ENCODE peak calls at places on chromosomes 6 and 20, in four cellular contexts. U is gastrocnemius medialis, Q is mammary epithelial cell, R is esophagus muscularis mucosa. L is an unnamed sample.
A peak's percentile ranks its signal among the peaks of the same experiment; 100 is the strongest.

GRCh38 chr20:37383229-37383989 is 37.5 kb downstream of the SRC start:
- DNase-seq in U (no peak), Q (peak; percentile 52), R (no peak), L (no peak)

GRCh38 chr6:108798672-108799355 is 49.4 kb upstream of the ARMC2 start:
- DNase-seq in U (no peak), Q (no peak), R (no peak), L (peak; percentile 57)

GRCh38 chr6:25229671-25230321 is 49.4 kb upstream of the CARMIL1 start:
- DNase-seq in U (no peak), Q (peak; percentile 34), R (no peak), L (peak; percentile 68)

GRCh38 chr6:160428069-160428430 is 79.9 kb downstream of the SLC22A3 start:
- DNase-seq in U (peak; percentile 24), Q (no peak), R (no peak), L (peak; percentile 84)

GRCh38 chr6:115570326-115570725 is 490.4 kb downstream of the FRK start:
- DNase-seq in U (no peak), Q (no peak), R (no peak), L (no peak)

GRCh38 chr20:63082939-63083735 is 76.4 kb upstream of the BHLHE23 start:
- DNase-seq in U (no peak), Q (no peak), R (no peak), L (no peak)

GRCh38 chr6:158500016-158500735 is 59.7 kb upstream of the TMEM181 start:
- DNase-seq in U (no peak), Q (peak; percentile 40), R (no peak), L (no peak)

GRCh38 chr6:121260651-121261102 is 73.6 kb downstream of the TBC1D32 start:
- DNase-seq in U (no peak), Q (peak; percentile 1), R (no peak), L (no peak)

GRCh38 chr20:17499041-17499440 is 32.1 kb downstream of the BFSP1 start:
- DNase-seq in U (no peak), Q (peak; percentile 72), R (no peak), L (peak; percentile 8)

GRCh38 chr6:86969573-86969972 is 32.2 kb downstream of the HTR1E start:
- DNase-seq in U (no peak), Q (peak; percentile 30), R (no peak), L (no peak)

GRCh38 chr20:43530321-43531090 is 23.0 kb downstream of the L3MBTL1 start:
- DNase-seq in U (no peak), Q (no peak), R (no peak), L (no peak)

GRCh38 chr20:37145014-37145413 is 34.1 kb upstream of the RPN2 start:
- DNase-seq in U (no peak), Q (no peak), R (no peak), L (no peak)

GRCh38 chr6:161901740-161902426 is 628.0 kb upstream of the AGPAT4 start:
- DNase-seq in U (no peak), Q (no peak), R (no peak), L (no peak)

GRCh38 chr6:105974981-105975380 is 111.2 kb upstream of the PRDM1 start:
- DNase-seq in U (no peak), Q (no peak), R (no peak), L (no peak)

GRCh38 chr20:1119128-1119505 is 715 bp downstream of the PSMF1 start:
- DNase-seq in U (no peak), Q (no peak), R (no peak), L (no peak)

GRCh38 chr6:37620519-37620918 is 77.2 kb downstream of the MDGA1 start:
- DNase-seq in U (no peak), Q (no peak), R (no peak), L (no peak)

GRCh38 chr6:30071081-30071818 is 4.3 kb downstream of the PPP1R11 start:
- DNase-seq in U (no peak), Q (no peak), R (no peak), L (peak; percentile 69)

GRCh38 chr20:48738399-48739304 is 89.1 kb downstream of the PREX1 start:
- DNase-seq in U (no peak), Q (no peak), R (no peak), L (peak; percentile 55)

GRCh38 chr20:49513531-49513930 is 31.1 kb upstream of the KCNB1 start:
- DNase-seq in U (no peak), Q (no peak), R (no peak), L (no peak)

GRCh38 chr6:126548301-126548700 is 208.4 kb downstream of the CENPW start:
- DNase-seq in U (no peak), Q (no peak), R (no peak), L (no peak)

GRCh38 chr6:37735722-37736121 is 38.0 kb upstream of the MDGA1 start:
- DNase-seq in U (no peak), Q (no peak), R (no peak), L (no peak)

GRCh38 chr6:77231438-77232305 is 231.6 kb downstream of the HTR1B start:
- DNase-seq in U (no peak), Q (no peak), R (no peak), L (peak; percentile 15)

GRCh38 chr6:46014511-46015118 is 1.0 kb downstream of the CLIC5 start:
- DNase-seq in U (peak; percentile 62), Q (no peak), R (no peak), L (peak; percentile 63)

GRCh38 chr6:46014054-46014453 is 1.6 kb downstream of the CLIC5 start:
- DNase-seq in U (no peak), Q (no peak), R (no peak), L (no peak)

GRCh38 chr6:46015119-46015968 is at the start of gene CLIC5:
- DNase-seq in U (peak; percentile 72), Q (no peak), R (no peak), L (no peak)

GRCh38 chr6:46017726-46018125 is 2.1 kb upstream of the CLIC5 start:
- DNase-seq in U (no peak), Q (no peak), R (peak; percentile 60), L (no peak)

GRCh38 chr6:46016063-46016608 is 476 bp upstream of the CLIC5 start:
- DNase-seq in U (no peak), Q (no peak), R (no peak), L (no peak)
- H3K4me3 ChIP-seq in U (peak overlapping the region; percentile 68), Q (peak overlapping the region; percentile 48), R (peak overlapping the region; percentile 61), L (peak overlapping the region; percentile 77)

DNA sequence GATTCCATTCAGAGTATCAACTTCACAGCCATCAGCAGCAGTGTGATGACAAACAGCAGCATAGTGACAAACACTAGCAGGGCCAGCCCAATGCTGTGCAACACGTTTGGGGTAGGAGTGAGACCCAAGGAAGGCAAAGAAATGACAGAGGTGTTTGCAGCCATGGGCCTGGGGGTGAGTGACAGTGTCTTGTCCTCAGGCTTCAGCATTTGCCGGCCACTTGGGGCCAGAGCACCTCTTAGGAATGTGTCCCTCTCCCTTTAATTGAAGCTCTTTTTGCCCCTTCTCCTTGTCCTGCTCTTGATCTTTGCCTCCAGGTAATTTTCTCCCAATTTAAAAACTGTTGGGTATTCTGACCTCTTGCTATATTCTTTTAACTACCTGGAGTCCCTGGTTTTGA is 84.4 kb downstream of the HS3ST5 start:
- DNase-seq in U (no peak), Q (no peak), R (no peak), L (no peak)
- H3K9me3 ChIP-seq in U (no peaks in the 10 kb centered on the region), Q (no peaks in the 10 kb centered on the region), R (no peaks in the 10 kb centered on the region), L (no peaks in the 10 kb centered on the region)

GRCh38 chr6:41404221-41404866 is 68.9 kb downstream of the NCR2 start:
- DNase-seq in U (no peak), Q (no peak), R (no peak), L (no peak)
- H3K27me3 ChIP-seq in U (peaks cover 18% of the 10 kb centered on the region), Q (no peaks in the 10 kb centered on the region), R (no peaks in the 10 kb centered on the region), L (peaks cover 66% of the 10 kb centered on the region)

DNA sequence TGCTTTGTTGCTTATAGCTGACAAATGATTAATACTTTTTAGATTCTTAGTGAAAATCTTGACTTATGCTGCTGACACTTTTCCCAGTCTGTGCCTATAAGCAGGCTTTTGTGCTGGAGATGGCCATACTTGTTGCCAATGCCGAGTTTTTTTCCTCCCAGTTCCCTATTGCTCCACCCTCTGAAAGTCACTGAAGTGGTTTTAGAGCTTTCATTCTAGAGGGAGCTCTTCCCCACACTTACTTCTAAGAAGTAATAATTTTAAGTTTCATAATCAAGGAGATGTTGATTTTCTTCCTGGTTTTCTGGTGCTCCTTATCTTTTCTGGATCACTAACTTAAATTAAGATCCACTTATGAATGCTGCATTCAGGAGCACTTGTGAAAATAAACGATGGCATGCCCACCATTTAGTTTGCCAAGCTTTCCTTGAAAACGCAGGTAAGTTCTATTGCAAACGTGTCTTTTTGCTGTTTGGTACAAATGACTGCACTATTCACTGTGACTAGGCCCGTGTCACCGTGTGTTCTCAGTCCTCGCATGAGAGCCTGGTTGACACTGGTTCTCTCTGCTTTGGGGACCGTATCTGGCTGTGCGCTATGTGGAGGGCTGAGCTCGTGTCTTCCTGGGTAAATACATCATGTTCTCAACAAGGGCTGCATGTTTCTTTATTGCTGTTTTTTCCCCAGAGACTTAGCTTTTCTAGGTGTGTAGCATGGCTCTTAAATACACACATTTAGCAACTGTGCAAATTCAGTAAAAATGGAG is 50.2 kb downstream of the GFRA4 start:
- DNase-seq in U (no peak), Q (no peak), R (peak; percentile 47), L (peak; percentile 21)
- H3K4me3 ChIP-seq in U (no peak overlapping the region), Q (no peak overlapping the region), R (no peak overlapping the region), L (no peak overlapping the region)

GRCh38 chr6:113401231-113401630 is 455.9 kb upstream of the MARCKS start:
- DNase-seq in U (no peak), Q (no peak), R (no peak), L (no peak)
- H3K9me3 ChIP-seq in U (no peaks in the 10 kb centered on the region), Q (no peaks in the 10 kb centered on the region), R (no peaks in the 10 kb centered on the region), L (no peaks in the 10 kb centered on the region)

GRCh38 chr6:156283091-156283490 is 494.1 kb upstream of the ARID1B start:
- DNase-seq in U (no peak), Q (no peak), R (no peak), L (no peak)

GRCh38 chr6:156280131-156280530 is 497.0 kb upstream of the ARID1B start:
- DNase-seq in U (no peak), Q (no peak), R (no peak), L (no peak)

GRCh38 chr6:156279306-156279969 is 497.7 kb upstream of the ARID1B start:
- DNase-seq in U (no peak), Q (no peak), R (no peak), L (no peak)

DNA sequence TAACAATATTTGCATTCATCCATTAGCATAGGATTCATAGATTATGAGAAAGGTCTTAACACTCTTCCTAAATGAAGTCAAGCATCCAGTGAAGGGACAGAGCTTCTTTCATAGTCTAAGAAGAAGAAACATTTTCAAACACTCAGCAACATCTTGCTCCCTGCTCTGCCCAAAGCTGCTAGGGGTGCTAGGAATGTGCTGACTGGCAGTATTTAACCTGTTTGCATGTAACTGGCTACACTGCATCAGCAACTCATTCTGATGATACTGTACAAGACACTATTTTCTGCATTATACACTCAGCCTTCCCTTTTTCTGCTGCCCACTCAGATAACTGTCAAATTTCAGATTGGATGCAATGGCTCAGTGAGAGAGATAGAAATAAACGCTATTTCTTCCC is 495.1 kb upstream of the ARID1B start:
- DNase-seq in U (no peak), Q (no peak), R (no peak), L (no peak)
- H3K27me3 ChIP-seq in U (no peaks in the 10 kb centered on the region), Q (no peaks in the 10 kb centered on the region), R (no peaks in the 10 kb centered on the region), L (no peaks in the 10 kb centered on the region)

L was measured in cardiac muscle cell.